ENCODE peak calls at places on chromosome 11, in ten cellular contexts. E is hippocampal formation; D is neural progenitor cell; V is activated CD4-positive, alpha-beta T cell treated with anti-CD3 and anti-CD28 coated beads for 36 hours; B is NCI-H2081; H is lower leg skin; C is heart left ventricle; F is GM23248; X is activated CD8-positive, alpha-beta memory T cell treated with anti-CD3 and anti-CD28 coated beads for 1 hour; Z is AG09309. Q is an unnamed sample.

GRCh38 chr11:97355230-97355629 is 965.4 kb downstream of the JRKL start:
- DNase-seq in D (no peak), F (no peak), E (no peak), C (no peak), Z (no peak), V (no peak), H (no peak), X (no peak), B (no peak), Q (no peak)

GRCh38 chr11:74055938-74056337 is 47.1 kb upstream of the UCP3 start:
- DNase-seq in V (no peak), Z (no peak), F (peak), C (no peak), H (no peak), X (no peak), E (no peak), B (no peak), D (no peak), Q (no peak)

GRCh38 chr11:3642071-3642951 is 519 bp upstream of the ART5 start:
- DNase-seq in Z (no peak), F (peak), B (peak), E (no peak), V (peak), C (peak), X (peak), H (peak), D (peak), Q (peak)

GRCh38 chr11:66478823-66479740 is 1.2 kb upstream of the DPP3 start:
- DNase-seq in C (peak), E (no peak), Z (no peak), V (peak), B (peak), D (peak), F (peak), H (peak), X (no peak), Q (peak)

GRCh38 chr11:123063396-123064267 is 1.7 kb upstream of the HSPA8 start:
- DNase-seq in Z (peak), F (peak), D (no peak), E (peak), H (peak), V (peak), X (no peak), B (peak), C (peak), Q (no peak)

GRCh38 chr11:94933225-94934130 is 39.9 kb downstream of the CWC15 start:
- DNase-seq in D (no peak), Z (peak), X (no peak), H (no peak), V (no peak), C (peak), F (peak), E (no peak), B (no peak), Q (no peak)

GRCh38 chr11:102046841-102047240 is 396 bp upstream of the CFAP300 start:
- DNase-seq in E (no peak), B (no peak), V (no peak), F (peak), Z (peak), X (no peak), D (no peak), H (no peak), C (no peak), Q (no peak)

GRCh38 chr11:85628771-85629341 is 463 bp downstream of the TMEM126B start:
- DNase-seq in H (no peak), C (no peak), X (no peak), Z (no peak), F (peak), E (no peak), D (peak), B (no peak), V (peak), Q (no peak)

GRCh38 chr11:76181371-76181770 is 24.9 kb downstream of the WNT11 start:
- DNase-seq in Z (no peak), D (no peak), V (no peak), X (no peak), H (no peak), E (no peak), C (no peak), F (no peak), B (no peak), Q (peak)

GRCh38 chr11:111941963-111942362 is 4.8 kb downstream of the DIXDC1 start:
- DNase-seq in E (no peak), Z (no peak), V (no peak), H (no peak), C (peak), F (peak), X (no peak), D (no peak), B (peak), Q (no peak)

GRCh38 chr11:43579171-43579918 is 101.2 kb upstream of the HSD17B12 start:
- DNase-seq in B (no peak), D (peak), V (peak), C (no peak), Z (no peak), F (peak), E (no peak), X (no peak), H (no peak), Q (peak)

GRCh38 chr11:72721689-72722049 is 30.5 kb downstream of the ARAP1 start:
- DNase-seq in V (peak), X (no peak), F (peak), E (no peak), Z (no peak), H (peak), B (no peak), C (no peak), D (no peak), Q (no peak)

Q was measured in WTC11.